ENCODE peak calls at places on chromosomes 7 and 10, in ten cellular contexts. G, A, K, Q, W, J, U, Z, H and L are unnamed samples.

GRCh38 chr7:40885503-40885902 is 750.7 kb downstream of the SUGCT start:
- DNase-seq in W (no peak), H (no peak), A (no peak), Z (no peak), K (peak), J (no peak), G (no peak), Q (peak), U (no peak), L (no peak)

GRCh38 chr7:148185050-148185449 is 405.5 kb upstream of the C7orf33 start:
- DNase-seq in K (no peak), H (no peak), Q (no peak), A (no peak), J (no peak), G (peak), W (no peak), Z (no peak), U (no peak), L (no peak)

GRCh38 chr7:93851536-93851935 is 39.0 kb downstream of the TFPI2 start:
- DNase-seq in Z (no peak), U (no peak), W (no peak), H (no peak), Q (peak), J (no peak), K (no peak), G (no peak), A (no peak), L (no peak)

GRCh38 chr10:89148061-89148460 is 59.1 kb downstream of the CH25H start:
- DNase-seq in A (no peak), Q (no peak), U (no peak), Z (no peak), K (no peak), W (no peak), J (no peak), H (no peak), G (no peak), L (no peak)

GRCh38 chr10:10830316-10831061 is 187.2 kb upstream of the CELF2 start:
- DNase-seq in G (no peak), U (no peak), Q (peak), A (no peak), J (no peak), H (no peak), Z (no peak), W (no peak), K (peak), L (no peak)

GRCh38 chr10:84329986-84330651 is 1.7 kb downstream of the CCSER2 start:
- DNase-seq in W (no peak), Z (no peak), Q (no peak), G (no peak), U (no peak), J (no peak), H (no peak), A (no peak), K (no peak), L (no peak)

GRCh38 chr10:95290801-95291633 is at the start of gene PDLIM1:
- DNase-seq in U (no peak), Z (peak), G (peak), H (peak), Q (peak), K (peak), A (peak), W (peak), J (no peak), L (peak)

GRCh38 chr7:117665393-117665792 is 185.6 kb downstream of the CFTR start:
- DNase-seq in H (no peak), K (peak), J (no peak), Z (no peak), Q (peak), G (no peak), W (no peak), A (no peak), U (no peak), L (no peak)

GRCh38 chr10:122567056-122567660 is 6.6 kb downstream of the DMBT1 start:
- DNase-seq in G (no peak), Z (peak), K (peak), J (no peak), U (no peak), A (no peak), Q (no peak), H (peak), W (peak), L (peak)

GRCh38 chr10:118873080-118873737 is 118.4 kb upstream of the CACUL1 start:
- DNase-seq in A (no peak), J (no peak), G (no peak), K (peak), U (no peak), Q (peak), Z (no peak), W (no peak), H (no peak), L (no peak)

GRCh38 chr10:132684164-132684891 is 101.6 kb downstream of the NKX6-2 start:
- DNase-seq in G (no peak), U (no peak), K (peak), Q (peak), Z (no peak), J (no peak), A (no peak), W (peak), H (no peak), L (no peak)

GRCh38 chr7:80309377-80309776 is 174.7 kb downstream of the GNAI1 start:
- DNase-seq in J (no peak), A (no peak), K (no peak), G (no peak), Z (no peak), W (no peak), H (no peak), U (no peak), Q (no peak), L (no peak)

GRCh38 chr10:71854031-71854430 is 3.0 kb upstream of the PSAP start:
- DNase-seq in Q (peak), Z (no peak), W (no peak), K (peak), G (no peak), J (no peak), U (no peak), H (no peak), A (no peak), L (no peak)

GRCh38 chr7:1257863-1258262 is 25.2 kb downstream of the UNCX start:
- DNase-seq in G (no peak), U (no peak), W (no peak), K (no peak), A (no peak), Z (no peak), J (no peak), H (no peak), Q (no peak), L (no peak)

GRCh38 chr10:103926722-103927319 is 8.8 kb upstream of the STN1 start:
- DNase-seq in W (no peak), A (no peak), G (no peak), U (no peak), K (no peak), J (no peak), Z (no peak), H (no peak), Q (no peak), L (peak)

GRCh38 chr10:122140941-122141623 is 130.0 kb upstream of the BTBD16 start:
- DNase-seq in W (no peak), H (no peak), G (peak), A (no peak), Z (no peak), K (peak), J (no peak), U (no peak), Q (peak), L (peak)

GRCh38 chr10:110273474-110273873 is 31.2 kb downstream of the SMNDC1 start:
- DNase-seq in H (peak), W (peak), K (peak), A (no peak), Z (no peak), U (no peak), Q (peak), G (peak), J (no peak), L (no peak)

GRCh38 chr7:151793531-151793935 is 83.4 kb downstream of the PRKAG2 start:
- DNase-seq in G (no peak), J (no peak), A (no peak), H (no peak), U (no peak), K (no peak), Z (no peak), W (no peak), Q (no peak), L (no peak)

GRCh38 chr7:371779-372545 is 82.0 kb downstream of the FOXL3 start:
- DNase-seq in Q (no peak), J (no peak), H (peak), W (no peak), G (no peak), Z (no peak), K (peak), A (no peak), U (no peak), L (peak)

GRCh38 chr10:77448226-77448625 is 189.4 kb downstream of the KCNMA1 start:
- DNase-seq in J (no peak), Q (no peak), A (no peak), K (no peak), H (no peak), W (no peak), G (peak), Z (no peak), U (no peak), L (no peak)